ENCODE peak calls at places on chromosomes 5 and 9, in five cellular contexts. N, G, Y, C and O are unnamed samples.

GRCh38 chr5:32531885-32532520 is 53.4 kb upstream of the SUB1 start:
- DNase-seq in N (no peak), G (peak; percentile 74), Y (no peak), C (no peak), O (peak; percentile 10)

GRCh38 chr5:42001673-42002072 is 76.6 kb downstream of the FBXO4 start:
- DNase-seq in N (no peak), G (no peak), Y (no peak), C (no peak), O (no peak)

GRCh38 chr9:114099523-114100270 is 605 bp upstream of the KIF12 start:
- DNase-seq in N (no peak), G (no peak), Y (no peak), C (no peak), O (no peak)

GRCh38 chr9:71719585-71719984 is 48.7 kb downstream of the CEMIP2 start:
- DNase-seq in N (no peak), G (peak; percentile 11), Y (no peak), C (no peak), O (no peak)

GRCh38 chr9:27469583-27469982 is 54.5 kb upstream of the IFNK start:
- DNase-seq in N (no peak), G (no peak), Y (no peak), C (no peak), O (no peak)

GRCh38 chr5:174563899-174564298 is 160.5 kb upstream of the MSX2 start:
- DNase-seq in N (no peak), G (peak; percentile 32), Y (no peak), C (no peak), O (no peak)

GRCh38 chr9:85451680-85452079 is 290.1 kb downstream of the AGTPBP1 start:
- DNase-seq in N (no peak), G (no peak), Y (no peak), C (no peak), O (no peak)

GRCh38 chr9:100534401-100534800 is 43.5 kb upstream of the CAVIN4 start:
- DNase-seq in N (no peak), G (no peak), Y (no peak), C (no peak), O (no peak)

GRCh38 chr9:98129451-98129881 is 10.4 kb upstream of the TRIM14 start:
- DNase-seq in N (no peak), G (peak; percentile 7), Y (no peak), C (peak; percentile 47), O (no peak)

GRCh38 chr5:95448836-95449235 is 57.7 kb downstream of the FAM81B start:
- DNase-seq in N (no peak), G (no peak), Y (no peak), C (no peak), O (no peak)

GRCh38 chr9:97237951-97238851 is 69.3 kb upstream of the CCDC180 start:
- DNase-seq in N (peak; percentile 78), G (peak; percentile 67), Y (peak; percentile 68), C (peak; percentile 88), O (peak; percentile 87)

GRCh38 chr5:8057764-8058163 is 188.8 kb downstream of the MTRR start:
- DNase-seq in N (no peak), G (peak; percentile 56), Y (peak; percentile 33), C (peak; percentile 25), O (no peak)

GRCh38 chr9:73441890-73442818 is 290.5 kb downstream of the ANXA1 start:
- DNase-seq in N (no peak), G (no peak), Y (no peak), C (no peak), O (no peak)

GRCh38 chr5:180499684-180500083 is 5.5 kb downstream of the CNOT6 start:
- DNase-seq in N (no peak), G (no peak), Y (no peak), C (no peak), O (no peak)

GRCh38 chr9:71136696-71137095 is 15.3 kb upstream of the TRPM3 start:
- DNase-seq in N (no peak), G (no peak), Y (no peak), C (no peak), O (no peak)

GRCh38 chr5:174503461-174504265 is 220.7 kb upstream of the MSX2 start:
- DNase-seq in N (peak; percentile 32), G (peak; percentile 84), Y (no peak), C (no peak), O (peak; percentile 47)

GRCh38 chr5:169094586-169095409 is 206.1 kb downstream of the SLIT3 start:
- DNase-seq in N (no peak), G (peak; percentile 0), Y (no peak), C (peak; percentile 17), O (no peak)

GRCh38 chr9:36504154-36504550 is 68.5 kb upstream of the MELK start:
- DNase-seq in N (no peak), G (no peak), Y (no peak), C (no peak), O (no peak)

GRCh38 chr9:23659346-23660006 is 166.6 kb downstream of the ELAVL2 start:
- DNase-seq in N (no peak), G (no peak), Y (no peak), C (no peak), O (no peak)

GRCh38 chr5:108884736-108885135 is 137.0 kb downstream of the FER start:
- DNase-seq in N (no peak), G (peak; percentile 68), Y (no peak), C (no peak), O (no peak)

GRCh38 chr5:53490747-53491146 is 10.3 kb downstream of the FST start:
- DNase-seq in N (no peak), G (peak; percentile 87), Y (no peak), C (no peak), O (no peak)

GRCh38 chr5:54229041-54229780 is 81.2 kb downstream of the ARL15 start:
- DNase-seq in N (peak; percentile 67), G (peak; percentile 58), Y (peak; percentile 83), C (peak; percentile 59), O (peak; percentile 10)

GRCh38 chr5:137891849-137892248 is 2.6 kb downstream of the PKD2L2 start:
- DNase-seq in N (no peak), G (no peak), Y (no peak), C (no peak), O (no peak)

GRCh38 chr5:137890850-137891249 is 1.6 kb downstream of the PKD2L2 start:
- DNase-seq in N (no peak), G (no peak), Y (no peak), C (no peak), O (no peak)

GRCh38 chr5:137887831-137888230 is 1.4 kb upstream of the PKD2L2 start:
- DNase-seq in N (no peak), G (no peak), Y (no peak), C (no peak), O (no peak)

GRCh38 chr5:137888875-137889759 is at the start of gene PKD2L2:
- DNase-seq in N (peak; percentile 55), G (peak; percentile 64), Y (peak; percentile 49), C (peak; percentile 89), O (peak; percentile 80)

GRCh38 chr5:137888489-137888874 is 775 bp upstream of the PKD2L2 start:
- DNase-seq in N (no peak), G (no peak), Y (no peak), C (no peak), O (no peak)
- H3K27ac ChIP-seq in N (peak overlapping the region; percentile 86), G (no peak overlapping the region), Y (peak overlapping the region; percentile 82), C (peak overlapping the region; percentile 90), O (peak overlapping the region; percentile 98)

GRCh38 chr5:22539756-22540155 is 313.4 kb downstream of the CDH12 start:
- DNase-seq in N (no peak), G (no peak), Y (no peak), C (no peak), O (no peak)

GRCh38 chr5:22541037-22541436 is 312.1 kb downstream of the CDH12 start:
- DNase-seq in N (no peak), G (no peak), Y (no peak), C (no peak), O (peak; percentile 27)
- H3K27ac ChIP-seq in N (no peak overlapping the region), G (no peak overlapping the region), Y (no peak overlapping the region), C (no peak overlapping the region), O (no peak overlapping the region)

DNA sequence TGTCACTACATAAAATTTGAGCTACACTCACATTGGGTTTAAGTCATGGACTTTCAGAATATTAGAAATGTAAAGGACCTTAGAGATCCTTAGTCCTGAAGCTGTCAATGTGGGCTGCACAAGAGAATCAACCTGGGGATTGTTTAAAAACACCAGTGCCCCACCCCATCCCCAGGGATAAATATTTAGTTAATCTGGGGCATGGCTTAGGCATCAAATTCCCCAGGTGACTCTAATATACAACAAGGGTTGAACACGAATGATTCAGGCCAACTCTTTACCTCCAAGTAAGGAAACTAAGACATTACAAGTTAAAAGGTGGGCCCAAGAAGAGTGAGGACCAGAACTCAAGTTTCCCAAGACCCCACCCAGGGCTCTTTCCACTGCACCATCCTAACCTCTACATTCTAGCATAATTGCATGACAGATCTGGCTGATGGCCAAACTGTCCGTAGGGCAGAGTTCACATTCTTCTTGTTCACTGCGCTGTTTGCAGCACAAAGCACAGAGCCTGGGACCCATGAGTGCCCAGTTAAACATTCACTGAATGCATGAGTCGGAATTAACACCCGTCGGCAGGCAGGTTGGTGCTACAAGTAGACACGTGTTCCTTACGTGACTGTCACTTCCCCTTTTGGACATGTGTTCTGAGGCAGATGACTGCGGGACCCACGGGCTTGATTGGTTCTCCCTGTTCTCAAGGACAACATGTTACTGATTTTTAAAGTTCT is 25.2 kb downstream of the CYFIP2 start:
- DNase-seq in N (no peak), G (no peak), Y (no peak), C (no peak), O (no peak)
- H3K27ac ChIP-seq in N (no peak overlapping the region), G (no peak overlapping the region), Y (no peak overlapping the region), C (no peak overlapping the region), O (no peak overlapping the region)

GRCh38 chr5:93191016-93191415 is 390.0 kb downstream of the NR2F1-AS1 start:
- DNase-seq in N (no peak), G (no peak), Y (no peak), C (no peak), O (no peak)
- H3K27ac ChIP-seq in N (no peak overlapping the region), G (no peak overlapping the region), Y (no peak overlapping the region), C (no peak overlapping the region), O (no peak overlapping the region)

DNA sequence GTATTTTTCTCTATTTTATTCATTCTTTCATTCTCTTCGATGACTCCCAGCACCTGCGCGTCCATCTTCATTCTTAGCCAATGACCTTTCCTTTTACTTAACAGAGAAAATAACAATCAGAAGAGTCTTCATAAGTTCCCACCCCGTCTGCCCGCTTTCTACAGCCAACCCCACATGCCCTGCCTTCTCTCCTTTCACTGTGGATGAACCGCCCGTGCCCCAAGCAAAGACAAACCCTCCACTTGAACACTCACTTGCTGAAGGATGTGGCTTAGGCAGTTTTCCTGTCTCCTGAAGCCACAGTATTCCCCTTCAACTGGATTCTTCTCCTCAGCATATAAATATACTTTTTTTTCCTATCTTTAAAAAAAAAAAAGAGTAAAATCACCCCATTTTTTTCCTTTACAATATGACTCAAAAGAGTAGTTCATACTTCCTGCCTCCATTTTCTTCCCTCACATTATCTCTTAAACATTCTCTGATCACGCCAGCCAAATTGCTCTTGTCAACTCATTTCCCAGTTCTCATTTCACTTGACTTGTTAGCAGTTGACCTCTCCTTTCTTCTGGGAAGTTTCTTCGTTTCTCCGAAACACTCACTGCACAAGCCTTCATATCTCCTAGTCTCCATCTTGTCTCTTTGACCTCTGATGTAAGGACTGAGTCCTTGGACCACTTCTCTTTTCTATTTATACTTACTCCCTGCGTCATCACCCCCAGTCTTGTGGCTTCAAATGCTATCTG is 11.1 kb downstream of the NIPSNAP3B start:
- DNase-seq in N (no peak), G (no peak), Y (no peak), C (peak; percentile 59), O (no peak)
- H3K27ac ChIP-seq in N (no peak overlapping the region), G (no peak overlapping the region), Y (no peak overlapping the region), C (peak overlapping the region; percentile 82), O (no peak overlapping the region)